ENCODE peak calls at places on chromosomes 3 and 15, in six cellular contexts. J, B, R, M, G and F are unnamed samples. For H3K27me3, the result is how much of the 10 kb centered on the place peaks cover.

GRCh38 chr3:52792413-52792812 is 2.2 kb upstream of the ITIH3 start:
- DNase-seq in M (no peak), G (no peak), B (peak), J (no peak), R (no peak), F (peak)

GRCh38 chr3:79230254-79230653 is 537.5 kb downstream of the ROBO1 start:
- DNase-seq in R (no peak), J (no peak), G (no peak), B (no peak), M (no peak), F (no peak)

GRCh38 chr15:41022487-41023090 is 69.3 kb downstream of the CHAC1 start:
- DNase-seq in M (peak), G (no peak), R (peak), J (no peak), B (peak), F (peak)

GRCh38 chr15:38991126-38991525 is 426.5 kb upstream of the RASGRP1 start:
- DNase-seq in M (no peak), G (no peak), R (no peak), B (peak), J (no peak), F (peak)

GRCh38 chr15:25055356-25056068 is 100.7 kb downstream of the SNRPN start:
- DNase-seq in G (no peak), R (peak), B (no peak), J (no peak), M (peak), F (no peak)

GRCh38 chr3:70771426-70772147 is 459.1 kb upstream of the MDFIC2 start:
- DNase-seq in G (no peak), B (no peak), J (no peak), R (no peak), M (no peak), F (no peak)

GRCh38 chr3:35664460-35664919 is 25.2 kb downstream of the ARPP21 start:
- DNase-seq in M (no peak), G (peak), R (no peak), B (peak), J (peak), F (no peak)

GRCh38 chr3:119175869-119176756 is 2.7 kb downstream of the UPK1B start:
- DNase-seq in G (no peak), M (peak), J (no peak), B (no peak), R (no peak), F (no peak)

GRCh38 chr15:52651868-52652267 is 27.3 kb downstream of the ATOSA start:
- DNase-seq in M (no peak), G (peak), B (peak), J (peak), R (peak), F (peak)

GRCh38 chr15:67178569-67179210 is 75.8 kb downstream of the AAGAB start:
- DNase-seq in B (no peak), R (no peak), M (peak), G (no peak), J (no peak), F (peak)

GRCh38 chr15:66834863-66835557 is 133.0 kb downstream of the SMAD6 start:
- DNase-seq in G (no peak), M (peak), B (peak), R (peak), J (no peak), F (no peak)

GRCh38 chr3:134054881-134055280 is 25.2 kb upstream of the SLCO2A1 start:
- DNase-seq in J (no peak), M (no peak), B (no peak), G (no peak), R (no peak), F (no peak)

GRCh38 chr3:187913617-187914033 is 168.4 kb upstream of the BCL6 start:
- DNase-seq in B (no peak), R (no peak), J (no peak), G (no peak), M (no peak), F (no peak)

GRCh38 chr3:185176756-185177359 is 24.0 kb upstream of the C3orf70 start:
- DNase-seq in M (no peak), G (peak), J (no peak), R (no peak), B (peak), F (peak)

GRCh38 chr15:82056900-82057825 is 11.3 kb upstream of the MEX3B start:
- DNase-seq in R (no peak), J (no peak), B (peak), G (no peak), M (no peak), F (no peak)
- H3K27me3 ChIP-seq in R (under half), J (half or more), B (under half), G (half or more), M (under half), F (under half)

GRCh38 chr3:112000971-112001370 is 2.2 kb downstream of the TAGLN3 start:
- DNase-seq in M (no peak), J (no peak), B (no peak), R (no peak), G (no peak), F (no peak)
- H3K27me3 ChIP-seq in M (under half), J (under half), B (under half), R (under half), G (under half), F (under half)

GRCh38 chr3:147364771-147365170 is 41.6 kb downstream of the ZIC4 start:
- DNase-seq in B (no peak), J (no peak), R (no peak), G (no peak), M (no peak), F (no peak)

GRCh38 chr3:147368561-147369151 is 37.7 kb downstream of the ZIC4 start:
- DNase-seq in G (no peak), J (no peak), M (no peak), R (no peak), B (peak), F (no peak)

GRCh38 chr3:147367676-147368075 is 38.7 kb downstream of the ZIC4 start:
- DNase-seq in B (no peak), M (no peak), R (no peak), J (no peak), G (no peak), F (no peak)

GRCh38 chr3:147368151-147368550 is 38.2 kb downstream of the ZIC4 start:
- DNase-seq in G (no peak), B (no peak), J (no peak), R (no peak), M (no peak), F (no peak)

GRCh38 chr3:147365196-147366115 is 40.9 kb downstream of the ZIC4 start:
- DNase-seq in B (no peak), G (no peak), J (no peak), R (no peak), M (no peak), F (no peak)
- H3K27me3 ChIP-seq in B (half or more), G (half or more), J (half or more), R (under half), M (under half), F (under half)

DNA sequence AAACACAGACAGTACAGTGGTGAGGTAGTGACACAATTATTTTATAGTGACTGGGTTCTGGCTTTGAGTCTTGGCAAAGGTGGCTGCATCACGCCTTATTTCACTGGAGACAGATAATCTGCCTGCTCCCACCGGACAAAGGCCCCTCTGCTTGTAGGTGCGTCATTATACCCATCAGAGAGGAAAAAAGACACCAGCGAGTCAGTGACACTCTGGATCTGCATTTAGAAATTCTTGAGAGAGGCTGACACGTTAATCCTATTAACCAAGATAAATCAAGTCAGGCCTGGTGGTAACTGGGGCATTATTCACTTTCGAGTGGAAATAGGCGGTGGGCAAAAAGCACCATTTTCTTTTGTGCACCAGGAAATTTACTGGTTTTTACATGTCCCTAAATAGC is 76.2 kb downstream of the NR2F2 start:
- DNase-seq in R (no peak), G (no peak), B (peak), M (no peak), J (no peak), F (no peak)
- H3K27me3 ChIP-seq in R (under half), G (half or more), B (half or more), M (under half), J (half or more), F (under half)

GRCh38 chr3:49871536-49872157 is 1.9 kb upstream of the CAMKV start:
- DNase-seq in M (no peak), R (no peak), J (no peak), B (no peak), G (no peak), F (no peak)
- H3K27me3 ChIP-seq in M (under half), R (under half), J (under half), B (under half), G (half or more), F (under half)

GRCh38 chr15:100878130-100878529 is 1.5 kb upstream of the ALDH1A3 start:
- DNase-seq in R (no peak), G (no peak), M (no peak), J (no peak), B (no peak), F (no peak)

GRCh38 chr15:100880139-100880896 is 687 bp downstream of the ALDH1A3 start:
- DNase-seq in G (no peak), B (peak), M (no peak), R (no peak), J (no peak), F (no peak)

GRCh38 chr15:100878601-100879000 is 1.0 kb upstream of the ALDH1A3 start:
- DNase-seq in G (no peak), M (no peak), R (no peak), B (peak), J (no peak), F (no peak)

GRCh38 chr15:100879461-100880138 is at the start of gene ALDH1A3:
- DNase-seq in M (peak), R (no peak), B (peak), J (peak), G (peak), F (no peak)

GRCh38 chr15:100879046-100879445 is 585 bp upstream of the ALDH1A3 start:
- DNase-seq in G (no peak), R (no peak), B (peak), M (no peak), J (no peak), F (no peak)
- H3K27me3 ChIP-seq in G (half or more), R (under half), B (half or more), M (under half), J (under half), F (under half)

GRCh38 chr15:89430530-89431341 is 65.6 kb downstream of the RHCG start:
- DNase-seq in M (peak), G (peak), B (peak), R (peak), J (peak), F (peak)
- H3K27me3 ChIP-seq in M (under half), G (under half), B (half or more), R (under half), J (under half), F (under half)

DNA sequence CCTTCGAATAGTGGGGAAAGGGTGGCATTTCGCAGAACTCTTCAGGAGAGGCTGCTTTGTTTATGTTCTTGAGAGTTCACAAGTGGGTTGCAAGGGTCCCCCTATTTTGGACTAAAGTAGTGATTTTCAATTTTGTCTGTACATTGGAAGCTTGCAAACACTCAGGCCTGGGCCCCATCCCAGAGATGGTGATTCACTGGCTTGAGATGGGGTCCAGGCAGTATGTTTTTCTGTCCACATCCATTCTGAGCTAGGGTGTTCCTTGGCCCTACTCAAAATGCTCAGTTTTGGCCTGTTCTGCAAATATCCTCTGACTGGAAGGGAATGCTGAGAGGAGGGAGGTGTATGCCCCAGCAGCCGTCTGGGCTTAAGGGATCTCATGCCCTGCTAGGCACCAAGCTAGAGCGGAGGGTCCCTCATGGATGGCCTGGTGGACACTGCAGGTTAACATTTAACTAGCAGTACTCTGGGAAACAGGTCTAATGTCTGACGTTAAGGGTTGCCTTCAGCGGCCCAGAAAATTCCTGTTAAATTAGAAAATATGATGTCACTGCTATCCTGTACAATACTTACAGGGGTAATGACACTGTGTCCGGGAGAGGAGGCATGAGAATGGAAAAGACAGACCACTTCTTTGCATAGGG is 181.4 kb downstream of the OPA1 start:
- DNase-seq in B (no peak), G (no peak), J (no peak), R (no peak), M (no peak), F (no peak)
- H3K27me3 ChIP-seq in B (under half), G (half or more), J (under half), R (under half), M (under half), F (under half)